ENCODE peak calls at places on chromosomes 3 and 15, in ten cellular contexts. A, T, G, C, R, P, B, D, F and Q are unnamed samples.
A peak's percentile ranks its signal among the peaks of the same experiment; 100 is the strongest.

GRCh38 chr15:66566963-66567531 is 1.2 kb upstream of the LCTL start:
- DNase-seq in A (peak; percentile 33), T (no peak), G (peak; percentile 89), C (peak; percentile 82), R (peak; percentile 30), P (peak; percentile 24), B (peak; percentile 75), D (peak; percentile 78), F (no peak), Q (peak; percentile 88)

GRCh38 chr3:27253831-27254230 is 115.4 kb downstream of the NEK10 start:
- DNase-seq in A (no peak), T (no peak), G (peak; percentile 64), C (peak; percentile 37), R (no peak), P (no peak), B (peak; percentile 69), D (peak; percentile 28), F (no peak), Q (peak; percentile 16)

GRCh38 chr15:77851696-77852095 is 219.0 kb upstream of the LINGO1 start:
- DNase-seq in A (no peak), T (no peak), G (no peak), C (peak; percentile 38), R (no peak), P (peak; percentile 1), B (no peak), D (no peak), F (no peak), Q (no peak)

GRCh38 chr3:159865042-159865579 is 123.5 kb upstream of the IL12A start:
- DNase-seq in A (no peak), T (no peak), G (peak; percentile 27), C (no peak), R (no peak), P (no peak), B (no peak), D (no peak), F (no peak), Q (no peak)

GRCh38 chr3:51146781-51147180 is 238.3 kb upstream of the MANF start:
- DNase-seq in A (no peak), T (no peak), G (no peak), C (no peak), R (no peak), P (no peak), B (no peak), D (no peak), F (no peak), Q (no peak)

GRCh38 chr3:48739955-48740823 is 23.2 kb upstream of the IP6K2 start:
- DNase-seq in A (peak; percentile 26), T (peak; percentile 78), G (peak; percentile 93), C (peak; percentile 76), R (peak; percentile 24), P (peak; percentile 4), B (peak; percentile 75), D (peak; percentile 85), F (no peak), Q (peak; percentile 87)

GRCh38 chr3:195458188-195458800 is 15.5 kb upstream of the ACAP2 start:
- DNase-seq in A (no peak), T (no peak), G (no peak), C (no peak), R (no peak), P (no peak), B (no peak), D (peak; percentile 51), F (no peak), Q (peak; percentile 63)

GRCh38 chr3:70526966-70527515 is 214.6 kb upstream of the MDFIC2 start:
- DNase-seq in A (no peak), T (no peak), G (peak; percentile 7), C (no peak), R (no peak), P (no peak), B (no peak), D (no peak), F (no peak), Q (no peak)

GRCh38 chr15:83764201-83764839 is 110.4 kb downstream of the ADAMTSL3 start:
- DNase-seq in A (no peak), T (no peak), G (no peak), C (no peak), R (no peak), P (no peak), B (no peak), D (no peak), F (no peak), Q (no peak)

GRCh38 chr3:13676618-13677017 is 127.7 kb downstream of the FBLN2 start:
- DNase-seq in A (no peak), T (no peak), G (no peak), C (no peak), R (no peak), P (no peak), B (no peak), D (no peak), F (no peak), Q (no peak)

GRCh38 chr3:194615221-194615620 is 18.0 kb downstream of the TMEM44 start:
- DNase-seq in A (no peak), T (no peak), G (no peak), C (no peak), R (no peak), P (no peak), B (no peak), D (no peak), F (no peak), Q (no peak)

GRCh38 chr3:18346097-18346496 is 79.0 kb downstream of the SATB1 start:
- DNase-seq in A (no peak), T (no peak), G (no peak), C (no peak), R (no peak), P (no peak), B (no peak), D (no peak), F (no peak), Q (no peak)

GRCh38 chr3:64392001-64392400 is 166.7 kb upstream of the PRICKLE2 start:
- DNase-seq in A (no peak), T (no peak), G (peak; percentile 8), C (no peak), R (no peak), P (no peak), B (no peak), D (no peak), F (no peak), Q (no peak)

GRCh38 chr3:128240232-128240631 is 87.0 kb downstream of the EEFSEC start:
- DNase-seq in A (no peak), T (no peak), G (no peak), C (no peak), R (no peak), P (no peak), B (no peak), D (no peak), F (no peak), Q (no peak)

GRCh38 chr3:127781411-127782001 is 40.8 kb downstream of the MGLL start:
- DNase-seq in A (no peak), T (no peak), G (peak; percentile 81), C (no peak), R (no peak), P (no peak), B (no peak), D (no peak), F (no peak), Q (no peak)

GRCh38 chr15:71136159-71137137 is 21.2 kb downstream of the THSD4 start:
- DNase-seq in A (no peak), T (no peak), G (peak; percentile 84), C (no peak), R (no peak), P (no peak), B (peak; percentile 90), D (no peak), F (no peak), Q (no peak)

GRCh38 chr15:89167267-89168176 is 53.9 kb downstream of the RLBP1 start:
- DNase-seq in A (no peak), T (no peak), G (peak; percentile 26), C (no peak), R (no peak), P (no peak), B (peak; percentile 83), D (no peak), F (no peak), Q (peak; percentile 50)

GRCh38 chr3:112770026-112770626 is 76.5 kb downstream of the CD200R1L start:
- DNase-seq in A (no peak), T (no peak), G (peak; percentile 56), C (no peak), R (no peak), P (no peak), B (peak; percentile 48), D (no peak), F (no peak), Q (no peak)

GRCh38 chr15:101320501-101321052 is 25.5 kb upstream of the SNRPA1 start:
- DNase-seq in A (peak; percentile 25), T (no peak), G (no peak), C (no peak), R (peak; percentile 30), P (no peak), B (no peak), D (peak; percentile 22), F (no peak), Q (peak; percentile 68)

GRCh38 chr3:129162729-129163579 is 2.1 kb upstream of the ISY1 start:
- DNase-seq in A (no peak), T (no peak), G (no peak), C (peak; percentile 22), R (no peak), P (no peak), B (peak; percentile 40), D (no peak), F (no peak), Q (no peak)

GRCh38 chr3:101950985-101951733 is 101.8 kb downstream of the NFKBIZ start:
- DNase-seq in A (no peak), T (no peak), G (peak; percentile 45), C (no peak), R (no peak), P (no peak), B (no peak), D (no peak), F (no peak), Q (no peak)

GRCh38 chr15:98160236-98160635 is 199.7 kb downstream of the ARRDC4 start:
- DNase-seq in A (no peak), T (no peak), G (no peak), C (no peak), R (no peak), P (no peak), B (no peak), D (peak; percentile 50), F (no peak), Q (no peak)

GRCh38 chr15:48888209-48888608 is 10.3 kb downstream of the EID1 start:
- DNase-seq in A (no peak), T (no peak), G (no peak), C (no peak), R (no peak), P (no peak), B (no peak), D (no peak), F (no peak), Q (no peak)

GRCh38 chr3:139159356-139159755 is 114.7 kb upstream of the PRR23C start:
- DNase-seq in A (no peak), T (no peak), G (no peak), C (no peak), R (no peak), P (no peak), B (no peak), D (no peak), F (no peak), Q (no peak)

GRCh38 chr3:158731525-158731924 is 732 bp downstream of the RARRES1 start:
- DNase-seq in A (no peak), T (no peak), G (no peak), C (no peak), R (no peak), P (no peak), B (no peak), D (no peak), F (no peak), Q (no peak)